ENCODE peak calls at places on chromosomes 6 and 20, in six cellular contexts. B is neuronal stem cell, Y is mesendoderm, L is H9, D is mesenchymal stem cell, P is H1. F is an unnamed sample.
A peak's percentile ranks its signal among the peaks of the same experiment; 100 is the strongest.

GRCh38 chr6:53441035-53441493 is 92.3 kb upstream of the ELOVL5 start:
- DNase-seq in B (no peak), Y (no peak), L (no peak), D (no peak), P (no peak), F (peak; percentile 22)

GRCh38 chr6:36590237-36590636 is 3.9 kb upstream of the SRSF3 start:
- DNase-seq in B (no peak), Y (peak; percentile 83), L (no peak), D (peak; percentile 82), P (no peak), F (peak; percentile 86)

GRCh38 chr6:30876039-30876730 is 8.1 kb upstream of the DDR1 start:
- DNase-seq in B (no peak), Y (no peak), L (no peak), D (peak; percentile 41), P (no peak), F (peak; percentile 75)

GRCh38 chr6:24489881-24490280 is 503 bp upstream of the GPLD1 start:
- DNase-seq in B (no peak), Y (no peak), L (no peak), D (peak; percentile 28), P (no peak), F (peak; percentile 28)

GRCh38 chr6:168029459-168030217 is 32.2 kb downstream of the KIF25 start:
- DNase-seq in B (no peak), Y (no peak), L (no peak), D (no peak), P (no peak), F (no peak)

GRCh38 chr20:19943021-19943659 is 74.0 kb upstream of the NAA20 start:
- DNase-seq in B (no peak), Y (no peak), L (no peak), D (no peak), P (no peak), F (no peak)

GRCh38 chr20:43583982-43584432 is 6.7 kb upstream of the IFT52 start:
- DNase-seq in B (no peak), Y (no peak), L (no peak), D (peak; percentile 96), P (no peak), F (peak; percentile 97)

GRCh38 chr20:2942439-2942838 is 69.2 kb downstream of the PTPRA start:
- DNase-seq in B (no peak), Y (no peak), L (no peak), D (no peak), P (no peak), F (peak; percentile 59)

GRCh38 chr6:43510827-43511163 is 649 bp upstream of the LRRC73 start:
- DNase-seq in B (no peak), Y (no peak), L (no peak), D (no peak), P (no peak), F (no peak)

GRCh38 chr20:13356591-13356990 is 135.5 kb downstream of the ISM1 start:
- DNase-seq in B (no peak), Y (peak; percentile 47), L (no peak), D (no peak), P (no peak), F (no peak)

GRCh38 chr20:38725959-38726848 is 1.9 kb downstream of the SLC32A1 start:
- DNase-seq in B (peak; percentile 84), Y (peak; percentile 97), L (peak; percentile 93), D (peak; percentile 33), P (peak; percentile 92), F (peak; percentile 11)

GRCh38 chr6:166636191-166636938 is 9.3 kb upstream of the RPS6KA2 start:
- DNase-seq in B (no peak), Y (peak; percentile 67), L (no peak), D (no peak), P (no peak), F (no peak)

GRCh38 chr20:13295637-13296036 is 74.6 kb downstream of the ISM1 start:
- DNase-seq in B (no peak), Y (no peak), L (peak; percentile 54), D (no peak), P (peak; percentile 41), F (no peak)

GRCh38 chr6:439681-440167 is 48.2 kb downstream of the IRF4 start:
- DNase-seq in B (no peak), Y (no peak), L (no peak), D (no peak), P (no peak), F (no peak)

GRCh38 chr6:56808871-56809359 is 146.0 kb upstream of the BEND6 start:
- DNase-seq in B (no peak), Y (peak; percentile 95), L (no peak), D (peak; percentile 63), P (no peak), F (peak; percentile 73)

GRCh38 chr6:39430968-39431523 is 108.5 kb upstream of the KCNK16 start:
- DNase-seq in B (no peak), Y (peak; percentile 24), L (peak; percentile 62), D (peak; percentile 31), P (peak; percentile 65), F (no peak)

GRCh38 chr6:145891126-145891525 is 73.0 kb downstream of the SHPRH start:
- DNase-seq in B (no peak), Y (no peak), L (no peak), D (peak; percentile 97), P (no peak), F (peak; percentile 96)

GRCh38 chr6:81487489-81487888 is 265.0 kb downstream of the TENT5A start:
- DNase-seq in B (no peak), Y (peak; percentile 14), L (no peak), D (no peak), P (no peak), F (peak; percentile 62)

GRCh38 chr20:48051810-48052491 is 266.7 kb upstream of the SULF2 start:
- DNase-seq in B (no peak), Y (no peak), L (no peak), D (peak; percentile 77), P (no peak), F (peak; percentile 45)

GRCh38 chr6:164106345-164106769 is 691.8 kb downstream of the QKI start:
- DNase-seq in B (no peak), Y (peak; percentile 58), L (peak; percentile 71), D (no peak), P (peak; percentile 82), F (no peak)

GRCh38 chr6:56850618-56851017 is 104.3 kb upstream of the BEND6 start:
- DNase-seq in B (no peak), Y (peak; percentile 15), L (no peak), D (no peak), P (no peak), F (no peak)

GRCh38 chr20:51153867-51154707 is 131.2 kb upstream of the KCNG1 start:
- DNase-seq in B (no peak), Y (no peak), L (no peak), D (no peak), P (no peak), F (no peak)

GRCh38 chr6:157056275-157056674 is 267.0 kb downstream of the TMEM242 start:
- DNase-seq in B (no peak), Y (no peak), L (no peak), D (no peak), P (no peak), F (no peak)

GRCh38 chr20:44651507-44652373 is at the start of gene ADA:
- DNase-seq in B (peak; percentile 65), Y (peak; percentile 71), L (peak; percentile 61), D (peak; percentile 66), P (peak; percentile 82), F (peak; percentile 21)

GRCh38 chr20:54084727-54085368 is 14.5 kb upstream of the BCAS1 start:
- DNase-seq in B (no peak), Y (no peak), L (no peak), D (no peak), P (no peak), F (no peak)

GRCh38 chr6:85372188-85372914 is 77.5 kb upstream of the NT5E start:
- DNase-seq in B (no peak), Y (no peak), L (no peak), D (no peak), P (no peak), F (no peak)

GRCh38 chr6:47733879-47734558 is 35.6 kb downstream of the ADGRF4 start:
- DNase-seq in B (no peak), Y (peak; percentile 66), L (no peak), D (peak; percentile 18), P (no peak), F (peak; percentile 4)

GRCh38 chr6:11122380-11122779 is 10.9 kb upstream of the ERVFRD-1 start:
- DNase-seq in B (no peak), Y (no peak), L (no peak), D (no peak), P (no peak), F (no peak)
- H2BK15ac ChIP-seq in B (no peak overlapping the region), Y (no peak overlapping the region), L (no peak overlapping the region), D (no peak overlapping the region), P (no peak overlapping the region), F (no peak overlapping the region)

GRCh38 chr20:31712564-31713311 is 9.9 kb downstream of the BCL2L1 start:
- DNase-seq in B (peak; percentile 83), Y (peak; percentile 93), L (peak; percentile 83), D (peak; percentile 76), P (peak; percentile 55), F (peak; percentile 82)
- H2BK15ac ChIP-seq in B (no peak overlapping the region), Y (no peak overlapping the region), L (no peak overlapping the region), D (peak overlapping the region; percentile 87), P (no peak overlapping the region), F (peak overlapping the region; percentile 100)

GRCh38 chr20:17863577-17864292 is 104.9 kb downstream of the SNX5 start:
- DNase-seq in B (no peak), Y (no peak), L (no peak), D (no peak), P (no peak), F (peak; percentile 52)

GRCh38 chr20:17860306-17861197 is 108.0 kb downstream of the SNX5 start:
- DNase-seq in B (no peak), Y (no peak), L (no peak), D (no peak), P (no peak), F (no peak)

GRCh38 chr20:17863209-17863576 is 105.4 kb downstream of the SNX5 start:
- DNase-seq in B (no peak), Y (no peak), L (no peak), D (no peak), P (no peak), F (no peak)

GRCh38 chr20:17859616-17860232 is 108.9 kb downstream of the SNX5 start:
- DNase-seq in B (no peak), Y (peak; percentile 31), L (peak; percentile 69), D (no peak), P (no peak), F (no peak)

GRCh38 chr20:17862171-17862570 is 106.4 kb downstream of the SNX5 start:
- DNase-seq in B (no peak), Y (no peak), L (no peak), D (no peak), P (no peak), F (no peak)
- H2BK15ac ChIP-seq in B (no peak overlapping the region), Y (no peak overlapping the region), L (no peak overlapping the region), D (no peak overlapping the region), P (no peak overlapping the region), F (peak overlapping the region; percentile 11)

GRCh38 chr6:118736351-118736750 is 85.0 kb upstream of the CEP85L start:
- DNase-seq in B (no peak), Y (no peak), L (no peak), D (no peak), P (no peak), F (no peak)

GRCh38 chr6:118744261-118744941 is 93.0 kb upstream of the CEP85L start:
- DNase-seq in B (no peak), Y (no peak), L (no peak), D (no peak), P (no peak), F (peak; percentile 33)

GRCh38 chr6:118735320-118735719 is 83.9 kb upstream of the CEP85L start:
- DNase-seq in B (no peak), Y (peak; percentile 74), L (peak; percentile 69), D (no peak), P (peak; percentile 62), F (no peak)

GRCh38 chr6:118743744-118744143 is 92.4 kb upstream of the CEP85L start:
- DNase-seq in B (no peak), Y (no peak), L (no peak), D (no peak), P (no peak), F (peak; percentile 74)

GRCh38 chr6:118739976-118740771 is 88.8 kb upstream of the CEP85L start:
- DNase-seq in B (no peak), Y (no peak), L (no peak), D (peak; percentile 28), P (no peak), F (peak; percentile 34)
- H2BK15ac ChIP-seq in B (no peak overlapping the region), Y (no peak overlapping the region), L (no peak overlapping the region), D (no peak overlapping the region), P (no peak overlapping the region), F (no peak overlapping the region)